ENCODE peak calls at places on chromosome 12, in six cellular contexts. One of them, this sample, is unnamed.

GRCh38 chr12:29889737-29890136 is 106.0 kb upstream of the TMTC1 start:
- DNase-seq in left ventricle myocardium inferior: peak
- DNase-seq in fibroblast of lung: peak
- DNase-seq in tibial artery: peak
- DNase-seq in aorta: no peak
- DNase-seq in endodermal cell: peak
- DNase-seq in this sample: no peak

GRCh38 chr12:20629414-20630156 is 65.5 kb upstream of the SLCO1C1 start:
- DNase-seq in left ventricle myocardium inferior: peak
- DNase-seq in fibroblast of lung: peak
- DNase-seq in tibial artery: peak
- DNase-seq in aorta: no peak
- DNase-seq in endodermal cell: no peak
- DNase-seq in this sample: no peak

GRCh38 chr12:7433276-7433822 is 10.6 kb downstream of the CD163L1 start:
- DNase-seq in left ventricle myocardium inferior: no peak
- DNase-seq in fibroblast of lung: peak
- DNase-seq in tibial artery: no peak
- DNase-seq in aorta: no peak
- DNase-seq in endodermal cell: no peak
- DNase-seq in this sample: no peak

GRCh38 chr12:125340791-125341190 is 275.6 kb downstream of the AACS start:
- DNase-seq in left ventricle myocardium inferior: peak
- DNase-seq in fibroblast of lung: peak
- DNase-seq in tibial artery: no peak
- DNase-seq in aorta: no peak
- DNase-seq in endodermal cell: peak
- DNase-seq in this sample: no peak

GRCh38 chr12:32583535-32583934 is 95.6 kb upstream of the DNM1L start:
- DNase-seq in left ventricle myocardium inferior: no peak
- DNase-seq in fibroblast of lung: peak
- DNase-seq in tibial artery: no peak
- DNase-seq in aorta: no peak
- DNase-seq in endodermal cell: no peak
- DNase-seq in this sample: no peak

GRCh38 chr12:4153343-4153892 is 120.1 kb upstream of the CCND2 start:
- DNase-seq in left ventricle myocardium inferior: no peak
- DNase-seq in fibroblast of lung: no peak
- DNase-seq in tibial artery: no peak
- DNase-seq in aorta: no peak
- DNase-seq in endodermal cell: peak
- DNase-seq in this sample: no peak

GRCh38 chr12:12585115-12585862 is 22.6 kb upstream of the DUSP16 start:
- DNase-seq in left ventricle myocardium inferior: no peak
- DNase-seq in fibroblast of lung: peak
- DNase-seq in tibial artery: no peak
- DNase-seq in aorta: no peak
- DNase-seq in endodermal cell: peak
- DNase-seq in this sample: no peak

GRCh38 chr12:65666876-65667275 is 157.4 kb upstream of the HMGA2 start:
- DNase-seq in left ventricle myocardium inferior: no peak
- DNase-seq in fibroblast of lung: peak
- DNase-seq in tibial artery: no peak
- DNase-seq in aorta: no peak
- DNase-seq in endodermal cell: no peak
- DNase-seq in this sample: no peak

GRCh38 chr12:8034802-8035201 is 2.3 kb downstream of the FOXJ2 start:
- DNase-seq in left ventricle myocardium inferior: no peak
- DNase-seq in fibroblast of lung: peak
- DNase-seq in tibial artery: no peak
- DNase-seq in aorta: no peak
- DNase-seq in endodermal cell: no peak
- DNase-seq in this sample: no peak

GRCh38 chr12:127664901-127665300 is 602.1 kb upstream of the TMEM132C start:
- DNase-seq in left ventricle myocardium inferior: no peak
- DNase-seq in fibroblast of lung: peak
- DNase-seq in tibial artery: no peak
- DNase-seq in aorta: no peak
- DNase-seq in endodermal cell: no peak
- DNase-seq in this sample: no peak

GRCh38 chr12:76558684-76559276 is 791 bp downstream of the OSBPL8 start:
- DNase-seq in left ventricle myocardium inferior: peak
- DNase-seq in fibroblast of lung: peak
- DNase-seq in tibial artery: peak
- DNase-seq in aorta: peak
- DNase-seq in endodermal cell: peak
- DNase-seq in this sample: peak

GRCh38 chr12:2607881-2608607 is 186.7 kb upstream of the FKBP4 start:
- DNase-seq in left ventricle myocardium inferior: no peak
- DNase-seq in fibroblast of lung: no peak
- DNase-seq in tibial artery: no peak
- DNase-seq in aorta: no peak
- DNase-seq in endodermal cell: no peak
- DNase-seq in this sample: no peak

GRCh38 chr12:53345486-53346195 is 9.5 kb upstream of the SP7 start:
- DNase-seq in left ventricle myocardium inferior: peak
- DNase-seq in fibroblast of lung: no peak
- DNase-seq in tibial artery: no peak
- DNase-seq in aorta: no peak
- DNase-seq in endodermal cell: peak
- DNase-seq in this sample: no peak

GRCh38 chr12:53344824-53345485 is 8.8 kb upstream of the SP7 start:
- DNase-seq in left ventricle myocardium inferior: peak
- DNase-seq in fibroblast of lung: peak
- DNase-seq in tibial artery: peak
- DNase-seq in aorta: peak
- DNase-seq in endodermal cell: peak
- DNase-seq in this sample: peak

GRCh38 chr12:53343978-53344377 is 7.8 kb upstream of the SP7 start:
- DNase-seq in left ventricle myocardium inferior: no peak
- DNase-seq in fibroblast of lung: no peak
- DNase-seq in tibial artery: no peak
- DNase-seq in aorta: no peak
- DNase-seq in endodermal cell: no peak
- DNase-seq in this sample: no peak

GRCh38 chr12:53343449-53343848 is 7.3 kb upstream of the SP7 start:
- DNase-seq in left ventricle myocardium inferior: no peak
- DNase-seq in fibroblast of lung: no peak
- DNase-seq in tibial artery: no peak
- DNase-seq in aorta: no peak
- DNase-seq in endodermal cell: no peak
- DNase-seq in this sample: no peak

GRCh38 chr12:53344487-53344823 is 8.3 kb upstream of the SP7 start:
- DNase-seq in left ventricle myocardium inferior: no peak
- DNase-seq in fibroblast of lung: no peak
- DNase-seq in tibial artery: no peak
- DNase-seq in aorta: no peak
- DNase-seq in endodermal cell: no peak
- DNase-seq in this sample: no peak
- H3K27ac ChIP-seq in left ventricle myocardium inferior: peak
- H3K27ac ChIP-seq in fibroblast of lung: no peak
- H3K27ac ChIP-seq in tibial artery: peak
- H3K27ac ChIP-seq in aorta: no peak
- H3K27ac ChIP-seq in endodermal cell: no peak
- H3K27ac ChIP-seq in this sample: peak

GRCh38 chr12:46265734-46266133 is 3.1 kb downstream of the SLC38A1 start:
- DNase-seq in left ventricle myocardium inferior: no peak
- DNase-seq in fibroblast of lung: no peak
- DNase-seq in tibial artery: no peak
- DNase-seq in aorta: no peak
- DNase-seq in endodermal cell: no peak
- DNase-seq in this sample: no peak
- H3K27ac ChIP-seq in left ventricle myocardium inferior: peak
- H3K27ac ChIP-seq in fibroblast of lung: no peak
- H3K27ac ChIP-seq in tibial artery: peak
- H3K27ac ChIP-seq in aorta: no peak
- H3K27ac ChIP-seq in endodermal cell: no peak
- H3K27ac ChIP-seq in this sample: no peak

DNA sequence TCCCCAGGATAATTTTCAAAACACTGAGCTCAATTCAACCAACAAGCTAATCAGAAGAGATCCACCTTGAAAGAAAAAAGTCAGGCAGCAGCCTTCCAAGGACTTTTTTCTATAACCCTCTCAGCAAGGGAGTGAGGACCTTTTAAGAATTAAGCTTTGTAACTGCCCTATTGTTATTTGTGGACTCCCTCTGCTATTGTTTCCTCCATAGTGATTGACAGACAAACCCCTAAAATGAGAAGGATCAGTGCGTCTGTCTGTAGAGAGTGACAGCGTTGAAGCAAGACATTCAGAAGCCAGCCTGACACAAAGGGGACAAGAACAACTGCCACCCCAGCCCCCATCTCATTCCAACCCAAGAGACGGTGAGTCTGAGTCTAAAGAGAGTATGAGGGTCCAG is 30.3 kb upstream of the BTG1 start:
- DNase-seq in left ventricle myocardium inferior: no peak
- DNase-seq in fibroblast of lung: no peak
- DNase-seq in tibial artery: no peak
- DNase-seq in aorta: no peak
- DNase-seq in endodermal cell: no peak
- DNase-seq in this sample: no peak
- H3K27ac ChIP-seq in left ventricle myocardium inferior: no peak
- H3K27ac ChIP-seq in fibroblast of lung: no peak
- H3K27ac ChIP-seq in tibial artery: no peak
- H3K27ac ChIP-seq in aorta: no peak
- H3K27ac ChIP-seq in endodermal cell: no peak
- H3K27ac ChIP-seq in this sample: no peak

GRCh38 chr12:10551375-10551774 is 45.7 kb downstream of the EIF2S3B start:
- DNase-seq in left ventricle myocardium inferior: no peak
- DNase-seq in fibroblast of lung: no peak
- DNase-seq in tibial artery: no peak
- DNase-seq in aorta: peak
- DNase-seq in endodermal cell: no peak
- DNase-seq in this sample: no peak

GRCh38 chr12:10554971-10555481 is 49.3 kb downstream of the EIF2S3B start:
- DNase-seq in left ventricle myocardium inferior: no peak
- DNase-seq in fibroblast of lung: no peak
- DNase-seq in tibial artery: no peak
- DNase-seq in aorta: no peak
- DNase-seq in endodermal cell: no peak
- DNase-seq in this sample: no peak

GRCh38 chr12:10554228-10554970 is 48.7 kb downstream of the EIF2S3B start:
- DNase-seq in left ventricle myocardium inferior: no peak
- DNase-seq in fibroblast of lung: no peak
- DNase-seq in tibial artery: no peak
- DNase-seq in aorta: no peak
- DNase-seq in endodermal cell: no peak
- DNase-seq in this sample: no peak

GRCh38 chr12:10557329-10557728 is 51.6 kb downstream of the EIF2S3B start:
- DNase-seq in left ventricle myocardium inferior: no peak
- DNase-seq in fibroblast of lung: no peak
- DNase-seq in tibial artery: no peak
- DNase-seq in aorta: no peak
- DNase-seq in endodermal cell: peak
- DNase-seq in this sample: no peak

DNA sequence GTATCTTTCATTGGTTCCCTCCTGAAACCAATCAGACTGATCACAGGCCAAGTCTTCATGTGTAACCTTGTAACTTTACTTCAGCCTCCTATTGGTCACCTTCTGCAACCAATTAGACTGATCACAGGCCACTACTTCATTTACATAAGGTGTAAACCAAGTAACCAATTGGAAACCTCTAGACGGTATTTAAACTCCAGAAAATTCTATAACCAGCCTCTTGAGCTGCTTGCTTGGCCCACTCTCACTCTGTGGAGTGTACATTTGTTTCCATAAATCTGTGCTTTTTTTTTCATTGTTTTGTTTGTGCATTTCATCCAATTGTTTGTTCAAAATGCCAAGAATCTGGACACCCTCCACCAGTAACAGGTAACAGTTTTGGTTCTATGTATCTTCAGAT is 47.5 kb downstream of the EIF2S3B start:
- DNase-seq in left ventricle myocardium inferior: no peak
- DNase-seq in fibroblast of lung: no peak
- DNase-seq in tibial artery: no peak
- DNase-seq in aorta: no peak
- DNase-seq in endodermal cell: no peak
- DNase-seq in this sample: no peak
- H3K27ac ChIP-seq in left ventricle myocardium inferior: no peak
- H3K27ac ChIP-seq in fibroblast of lung: no peak
- H3K27ac ChIP-seq in tibial artery: no peak
- H3K27ac ChIP-seq in aorta: no peak
- H3K27ac ChIP-seq in endodermal cell: no peak
- H3K27ac ChIP-seq in this sample: no peak

DNA sequence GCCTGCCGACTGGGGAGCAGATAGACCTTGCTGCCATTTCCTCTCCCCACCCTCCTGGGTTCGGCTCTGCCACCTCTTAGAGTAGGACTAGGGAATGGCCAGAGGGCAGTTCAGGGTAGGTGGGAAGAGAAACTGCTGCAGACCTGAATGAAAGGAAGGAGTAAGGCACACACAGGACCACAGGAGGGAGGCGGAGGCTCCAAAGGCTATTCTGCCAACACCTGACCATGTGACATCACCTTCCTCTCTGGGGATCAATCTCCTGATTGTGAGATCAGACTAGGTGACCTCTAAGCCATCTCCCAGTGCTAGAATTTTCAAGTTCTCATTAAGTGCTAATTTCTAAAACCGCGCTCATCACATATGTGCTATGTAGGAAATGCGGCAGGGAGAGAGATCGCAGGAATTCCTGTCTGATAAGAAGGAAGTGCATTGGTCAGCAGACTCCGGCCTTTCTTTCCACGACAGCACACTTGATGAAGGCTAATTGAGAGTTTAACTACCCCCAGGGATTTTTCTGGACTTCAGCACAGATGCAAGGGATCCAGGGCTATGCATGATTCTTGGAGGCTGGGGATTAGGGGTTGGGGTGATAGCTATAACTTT is 11.5 kb upstream of the TSPAN11 start:
- DNase-seq in left ventricle myocardium inferior: no peak
- DNase-seq in fibroblast of lung: no peak
- DNase-seq in tibial artery: no peak
- DNase-seq in aorta: no peak
- DNase-seq in endodermal cell: no peak
- DNase-seq in this sample: no peak
- H3K27ac ChIP-seq in left ventricle myocardium inferior: no peak
- H3K27ac ChIP-seq in fibroblast of lung: no peak
- H3K27ac ChIP-seq in tibial artery: no peak
- H3K27ac ChIP-seq in aorta: no peak
- H3K27ac ChIP-seq in endodermal cell: no peak
- H3K27ac ChIP-seq in this sample: no peak

GRCh38 chr12:123131879-123132402 is 18.9 kb downstream of the PITPNM2 start:
- DNase-seq in left ventricle myocardium inferior: no peak
- DNase-seq in fibroblast of lung: no peak
- DNase-seq in tibial artery: no peak
- DNase-seq in aorta: no peak
- DNase-seq in endodermal cell: peak
- DNase-seq in this sample: peak
- H3K27ac ChIP-seq in left ventricle myocardium inferior: peak
- H3K27ac ChIP-seq in fibroblast of lung: no peak
- H3K27ac ChIP-seq in tibial artery: no peak
- H3K27ac ChIP-seq in aorta: no peak
- H3K27ac ChIP-seq in endodermal cell: no peak
- H3K27ac ChIP-seq in this sample: peak

This sample was measured in left lung.